ENCODE peak calls at places on chromosome 4, in four cellular contexts. Z is K562, U is HepG2, S is GM12878. F is an unnamed sample. For H4K20me1, the result is how much of the 10 kb centered on the place peaks cover.

GRCh38 chr4:613126-613525 is 12.2 kb upstream of the PDE6B start:
- DNase-seq in Z (no peak), U (no peak), S (no peak), F (no peak)

GRCh38 chr4:163688856-163689255 is 194.4 kb downstream of the TMA16 start:
- DNase-seq in Z (no peak), U (no peak), S (no peak), F (no peak)

GRCh38 chr4:155085843-155086530 is 122.4 kb upstream of the NPY2R start:
- DNase-seq in Z (no peak), U (no peak), S (no peak), F (peak)

GRCh38 chr4:48710446-48711209 is 69.5 kb downstream of the FRYL start:
- DNase-seq in Z (no peak), U (no peak), S (no peak), F (no peak)

GRCh38 chr4:69092190-69092589 is 4.1 kb upstream of the UGT2B7 start:
- DNase-seq in Z (no peak), U (no peak), S (no peak), F (peak)

GRCh38 chr4:47468686-47469365 is 5.3 kb upstream of the COMMD8 start:
- DNase-seq in Z (no peak), U (no peak), S (no peak), F (no peak)

GRCh38 chr4:48127882-48128394 is 6.1 kb downstream of the TXK start:
- DNase-seq in Z (peak), U (peak), S (peak), F (peak)

GRCh38 chr4:185726931-185727330 is 85.1 kb downstream of the SORBS2 start:
- DNase-seq in Z (no peak), U (no peak), S (no peak), F (no peak)

GRCh38 chr4:172188248-172188976 is 375.2 kb downstream of the GALNTL6 start:
- DNase-seq in Z (no peak), U (peak), S (no peak), F (no peak)

GRCh38 chr4:176767183-176767582 is 25.5 kb downstream of the VEGFC start:
- DNase-seq in Z (no peak), U (no peak), S (no peak), F (no peak)

GRCh38 chr4:173167793-173168395 is 717 bp upstream of the GALNT7 start:
- DNase-seq in Z (peak), U (no peak), S (no peak), F (peak)

GRCh38 chr4:105241456-105241855 is 94.8 kb downstream of the TET2 start:
- DNase-seq in Z (no peak), U (no peak), S (no peak), F (no peak)

GRCh38 chr4:82797591-82798081 is 960 bp downstream of the SCD5 start:
- DNase-seq in Z (no peak), U (no peak), S (no peak), F (peak)

GRCh38 chr4:1236103-1236641 is 12.8 kb downstream of the CTBP1 start:
- DNase-seq in Z (no peak), U (no peak), S (no peak), F (no peak)

GRCh38 chr4:165217325-165217724 is 10.0 kb downstream of the KLHL2 start:
- DNase-seq in Z (no peak), U (no peak), S (no peak), F (no peak)

GRCh38 chr4:74426101-74426500 is 18.8 kb upstream of the AREG start:
- DNase-seq in Z (no peak), U (no peak), S (no peak), F (no peak)

DNA sequence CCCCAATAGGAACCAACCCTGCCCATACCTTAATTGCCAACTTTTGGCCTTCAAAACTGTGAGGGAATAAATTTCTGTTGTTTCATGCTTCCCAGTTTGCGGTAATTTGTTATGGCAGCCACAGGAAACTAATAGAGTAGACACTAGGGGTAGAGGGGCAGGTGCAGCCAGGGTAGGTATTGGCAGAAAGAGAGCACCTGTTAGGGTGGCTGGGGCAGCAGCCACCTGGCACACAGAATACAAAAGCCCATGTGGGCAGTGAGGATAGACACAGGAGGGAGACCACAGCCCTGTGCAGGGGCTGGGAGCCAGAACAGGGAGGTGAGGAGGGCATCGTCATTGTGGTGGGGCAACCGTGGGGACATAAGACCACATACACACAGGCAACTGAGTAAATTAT is 28.2 kb downstream of the IRF2 start:
- DNase-seq in Z (no peak), U (no peak), S (no peak), F (no peak)
- TF ChIP-seq MYC in Z (no peak), U (no peak), S (no peak), F (no peak)

DNA sequence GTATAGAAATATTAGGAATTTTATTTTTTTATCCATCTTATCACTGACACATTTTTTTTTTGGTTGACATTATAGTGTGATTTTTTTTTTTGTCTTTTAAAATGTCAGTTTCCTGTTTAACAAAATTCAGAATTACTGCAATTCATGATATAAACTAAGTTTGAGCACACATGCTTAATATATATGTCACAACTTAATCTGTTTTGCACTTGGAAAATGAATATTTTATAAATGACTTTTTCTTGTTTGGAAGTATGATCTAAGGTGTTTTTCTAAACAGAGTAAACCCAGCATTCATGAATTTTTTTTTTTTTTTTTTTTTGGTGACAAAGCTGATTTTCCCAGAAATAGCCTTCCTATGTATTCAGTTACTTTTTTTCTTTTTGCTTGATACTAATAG is 2.4 kb downstream of the SMARCA5 start:
- DNase-seq in Z (no peak), U (no peak), S (no peak), F (no peak)
- H4K20me1 ChIP-seq in Z (under half), U (under half), S (under half), F (under half)

GRCh38 chr4:140141196-140141845 is 12.7 kb downstream of the MAML3 start:
- DNase-seq in Z (no peak), U (no peak), S (no peak), F (no peak)
- TF ChIP-seq MYC in Z (no peak), U (no peak), S (no peak), F (no peak)

GRCh38 chr4:24564488-24564887 is 19.9 kb downstream of the DHX15 start:
- DNase-seq in Z (no peak), U (no peak), S (no peak), F (no peak)
- H4K20me1 ChIP-seq in Z (under half), U (half or more), S (under half), F (under half)

DNA sequence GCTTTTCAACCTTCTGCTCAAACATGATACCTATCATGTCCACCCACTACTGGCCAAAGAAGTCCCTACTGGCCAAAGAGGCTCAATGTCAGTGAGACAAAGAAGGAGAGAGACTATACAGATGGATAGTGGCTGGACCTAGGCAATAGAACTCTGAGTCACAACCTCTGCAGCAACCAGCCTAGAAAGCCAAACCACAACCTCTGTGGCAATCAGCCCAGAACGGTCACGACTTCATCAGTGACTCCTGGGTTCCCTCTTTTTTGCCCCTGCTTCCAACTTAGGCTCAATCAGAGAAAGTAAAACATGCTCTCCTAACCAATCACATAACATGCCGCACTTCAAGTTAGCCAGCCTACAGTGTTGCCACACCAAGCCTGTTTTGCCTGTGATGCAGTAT is 203.5 kb downstream of the ANAPC10 start:
- DNase-seq in Z (no peak), U (no peak), S (no peak), F (no peak)
- TF ChIP-seq MYC in Z (no peak), U (no peak), S (no peak), F (no peak)

DNA sequence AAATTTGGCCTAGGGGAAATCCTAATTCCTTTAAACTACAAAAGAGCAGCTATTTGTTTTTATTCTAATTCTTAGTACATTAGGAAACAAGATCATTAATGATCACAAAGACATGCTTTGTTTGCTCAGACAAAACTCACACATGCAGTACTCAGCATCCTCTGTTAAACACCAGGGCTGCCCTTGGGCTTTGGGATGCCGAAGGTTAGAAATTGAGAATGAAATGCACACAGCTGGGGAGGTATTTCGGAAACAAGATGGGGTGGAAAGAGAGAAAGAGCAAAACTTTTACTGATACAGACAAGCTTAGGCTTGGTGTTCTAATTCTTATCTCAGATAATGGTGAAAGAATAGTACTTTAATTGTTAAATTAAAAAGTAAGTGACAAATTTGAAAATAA is 222.6 kb downstream of the DCTD start:
- DNase-seq in Z (no peak), U (no peak), S (no peak), F (no peak)
- H4K20me1 ChIP-seq in Z (under half), U (under half), S (under half), F (under half)

DNA sequence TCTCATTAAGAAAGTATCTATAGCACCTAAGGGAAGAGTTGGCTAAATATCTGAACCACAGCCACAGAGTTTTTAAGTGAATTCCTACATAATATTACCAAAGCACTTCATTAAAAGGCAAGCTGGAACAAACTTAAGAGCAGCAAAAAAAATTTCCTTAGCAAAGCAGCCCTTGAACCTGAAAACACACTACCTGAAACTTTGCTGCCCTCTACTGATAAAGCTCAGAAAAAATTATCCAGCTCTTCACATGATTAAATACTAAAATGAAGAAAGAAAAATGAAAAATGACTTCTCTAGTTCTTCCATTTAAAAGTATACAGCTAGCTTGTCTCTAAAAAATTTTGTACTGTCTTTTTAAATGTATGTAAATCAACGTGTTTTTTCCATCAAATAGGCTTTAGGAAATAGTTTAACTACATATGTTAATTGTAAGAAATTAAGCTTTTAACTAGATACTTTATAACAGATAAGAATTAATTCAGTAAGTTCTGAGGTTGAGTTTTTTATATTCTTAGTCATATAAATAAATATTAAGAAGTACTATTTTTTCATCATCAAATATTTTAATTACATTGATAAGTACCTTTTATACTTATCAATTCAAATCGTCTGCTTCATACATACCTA is 156.1 kb downstream of the STPG2 start:
- DNase-seq in Z (no peak), U (peak), S (no peak), F (peak)
- TF ChIP-seq MYC in Z (no peak), U (no peak), S (no peak), F (no peak)

GRCh38 chr4:2814627-2815026 is 21.7 kb downstream of the SH3BP2 start:
- DNase-seq in Z (no peak), U (no peak), S (no peak), F (no peak)

GRCh38 chr4:2818351-2818939 is 25.2 kb upstream of the ADD1 start:
- DNase-seq in Z (no peak), U (no peak), S (no peak), F (no peak)

GRCh38 chr4:2817136-2817535 is 24.3 kb downstream of the SH3BP2 start:
- DNase-seq in Z (no peak), U (no peak), S (no peak), F (no peak)

GRCh38 chr4:2817701-2818350 is 24.9 kb downstream of the SH3BP2 start:
- DNase-seq in Z (no peak), U (no peak), S (no peak), F (peak)

GRCh38 chr4:2816401-2816954 is 23.6 kb downstream of the SH3BP2 start:
- DNase-seq in Z (no peak), U (no peak), S (no peak), F (no peak)
- H4K20me1 ChIP-seq in Z (under half), U (under half), S (under half), F (under half)

F was measured in endothelial cell of umbilical vein.